ENCODE peak calls at places on chromosomes 11 and 22, in five cellular contexts. L, O, H, E and C are unnamed samples.

GRCh38 chr11:72709478-72710238 is 35.4 kb upstream of the PDE2A start:
- DNase-seq in L (no peak), O (no peak), H (no peak), E (no peak), C (no peak)

GRCh38 chr11:612201-612960 is 3.4 kb downstream of the IRF7 start:
- DNase-seq in L (peak), O (no peak), H (peak), E (no peak), C (peak)

GRCh38 chr11:63845911-63846310 is 7.0 kb downstream of the MARK2 start:
- DNase-seq in L (no peak), O (no peak), H (no peak), E (no peak), C (no peak)

GRCh38 chr11:35912883-35913614 is 30.8 kb upstream of the LDLRAD3 start:
- DNase-seq in L (no peak), O (no peak), H (no peak), E (no peak), C (no peak)

GRCh38 chr22:44067033-44067432 is 42.9 kb downstream of the PARVB start:
- DNase-seq in L (no peak), O (no peak), H (no peak), E (no peak), C (no peak)

GRCh38 chr11:78742430-78742829 is 167.8 kb upstream of the NARS2 start:
- DNase-seq in L (no peak), O (no peak), H (peak), E (peak), C (peak)

GRCh38 chr22:46795845-46796565 is 33.6 kb downstream of the TBC1D22A start:
- DNase-seq in L (no peak), O (no peak), H (no peak), E (peak), C (no peak)

GRCh38 chr11:85626496-85626895 is 648 bp downstream of the DLG2 start:
- DNase-seq in L (no peak), O (no peak), H (peak), E (no peak), C (no peak)

GRCh38 chr11:64742940-64743590 is 877 bp downstream of the RASGRP2 start:
- DNase-seq in L (peak), O (peak), H (peak), E (peak), C (peak)

GRCh38 chr11:66116576-66117361 is 46.7 kb downstream of the PACS1 start:
- DNase-seq in L (no peak), O (no peak), H (no peak), E (no peak), C (no peak)

GRCh38 chr22:48711669-48712068 is 1116.0 kb downstream of the BRD1 start:
- DNase-seq in L (no peak), O (no peak), H (no peak), E (peak), C (no peak)

GRCh38 chr11:16881074-16881709 is 133.0 kb downstream of the PLEKHA7 start:
- DNase-seq in L (peak), O (peak), H (peak), E (peak), C (peak)

DNA sequence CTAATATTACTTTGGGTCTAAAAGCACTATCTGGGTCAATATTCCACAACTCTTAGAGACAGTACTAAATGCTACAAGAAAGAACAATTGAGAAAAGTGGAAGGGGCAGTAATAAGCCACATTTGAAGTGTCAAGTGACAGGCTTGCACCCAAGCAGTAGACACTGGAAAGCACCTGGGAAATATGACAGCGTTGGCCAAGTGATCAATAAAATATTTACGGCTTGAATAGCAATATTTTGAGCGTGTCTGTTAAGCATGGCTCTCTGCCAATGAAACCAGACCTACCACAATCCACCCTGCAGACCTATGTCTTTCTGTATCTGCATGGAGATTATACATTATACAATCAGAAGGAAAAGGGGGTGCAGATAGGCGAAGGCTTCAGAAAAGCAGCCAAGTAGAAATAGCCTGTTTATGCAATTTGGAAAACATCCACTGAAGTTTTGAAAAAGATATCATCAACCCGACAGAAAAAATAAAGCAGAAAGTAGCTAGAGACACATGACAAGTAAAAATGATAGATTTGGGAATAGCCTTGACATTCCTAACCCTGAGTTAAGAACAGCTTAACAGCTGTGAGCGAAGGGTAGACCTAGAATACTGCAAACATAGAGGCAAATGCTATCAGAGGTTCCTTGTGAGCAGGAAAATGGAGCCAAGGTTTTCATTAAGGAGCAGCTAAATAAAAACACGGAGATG is 71.4 kb downstream of the ETS1 start:
- DNase-seq in L (no peak), O (no peak), H (no peak), E (no peak), C (no peak)
- H3K4me3 ChIP-seq in L (peak), O (no peak), H (no peak), E (peak), C (no peak)

DNA sequence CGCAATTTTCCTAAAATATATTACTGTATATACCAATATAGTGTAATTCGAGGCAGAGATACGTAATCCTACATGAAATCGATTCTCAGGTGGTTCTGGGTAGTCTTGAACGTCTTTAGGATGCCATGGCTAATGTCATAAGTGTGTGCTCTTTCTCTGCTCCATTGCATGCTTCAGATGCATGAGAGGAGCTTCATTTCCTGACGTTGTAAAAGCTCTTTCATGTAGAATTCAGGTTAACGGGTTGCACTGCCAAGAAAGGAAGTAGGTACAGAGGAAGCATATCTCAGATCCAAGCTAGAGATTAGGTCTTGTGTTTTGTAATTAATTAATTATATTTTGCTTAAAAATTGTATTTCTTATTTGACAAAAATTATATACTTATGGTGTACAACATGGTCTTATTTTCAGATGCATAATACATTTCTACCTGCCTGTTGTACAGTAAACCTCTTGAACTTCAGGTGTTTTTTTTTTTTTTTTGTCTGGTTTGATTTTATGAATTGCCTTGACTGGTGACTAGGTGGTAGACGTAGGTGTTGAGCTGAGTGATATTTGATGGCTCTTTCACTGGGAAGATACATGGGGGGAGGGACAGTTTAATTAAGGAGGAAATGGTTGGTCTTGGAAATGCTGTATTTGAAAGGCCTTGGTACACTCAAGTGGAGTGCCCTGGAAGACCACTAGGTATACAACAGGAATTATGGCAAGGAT is 9.3 kb downstream of the NUP50 start:
- DNase-seq in L (no peak), O (no peak), H (no peak), E (no peak), C (no peak)
- H3K4me3 ChIP-seq in L (no peak), O (no peak), H (no peak), E (no peak), C (no peak)

GRCh38 chr22:49964493-49965290 is 4.1 kb downstream of the PIM3 start:
- DNase-seq in L (no peak), O (no peak), H (peak), E (peak), C (no peak)

GRCh38 chr22:49966716-49967332 is 6.3 kb downstream of the PIM3 start:
- DNase-seq in L (peak), O (peak), H (no peak), E (peak), C (no peak)

GRCh38 chr22:49966041-49966715 is 5.6 kb downstream of the PIM3 start:
- DNase-seq in L (no peak), O (no peak), H (peak), E (peak), C (no peak)

GRCh38 chr22:49964136-49964492 is 3.5 kb downstream of the PIM3 start:
- DNase-seq in L (no peak), O (no peak), H (peak), E (no peak), C (no peak)

GRCh38 chr22:49965291-49966040 is 4.9 kb downstream of the PIM3 start:
- DNase-seq in L (no peak), O (no peak), H (peak), E (peak), C (no peak)
- H3K4me3 ChIP-seq in L (no peak), O (no peak), H (no peak), E (peak), C (no peak)

GRCh38 chr11:33027846-33028536 is 11.4 kb upstream of the TCP11L1 start:
- DNase-seq in L (peak), O (peak), H (no peak), E (no peak), C (no peak)
- H3K4me3 ChIP-seq in L (no peak), O (no peak), H (no peak), E (no peak), C (no peak)

DNA sequence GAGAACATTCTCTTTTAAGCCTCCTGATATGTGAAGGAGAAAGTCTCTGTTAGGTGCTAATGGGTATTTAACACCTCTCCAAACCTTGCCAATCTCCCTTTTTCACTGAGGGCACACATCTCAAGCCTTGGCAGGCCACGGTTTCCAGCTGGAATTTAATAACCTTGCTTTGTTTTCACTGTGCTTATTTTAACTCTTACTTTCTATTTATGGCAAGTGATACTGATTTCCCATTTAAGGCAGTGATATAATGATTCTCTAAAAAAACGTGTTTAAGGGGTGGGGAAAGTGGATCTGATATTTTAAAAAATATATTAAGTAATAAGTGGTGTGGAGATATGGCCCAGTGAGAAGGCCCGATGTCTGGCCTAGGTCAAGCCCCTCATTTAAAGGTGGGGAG is 1.1 kb upstream of the RASD2 start:
- DNase-seq in L (no peak), O (no peak), H (no peak), E (no peak), C (no peak)
- H3K4me3 ChIP-seq in L (no peak), O (peak), H (peak), E (peak), C (no peak)

DNA sequence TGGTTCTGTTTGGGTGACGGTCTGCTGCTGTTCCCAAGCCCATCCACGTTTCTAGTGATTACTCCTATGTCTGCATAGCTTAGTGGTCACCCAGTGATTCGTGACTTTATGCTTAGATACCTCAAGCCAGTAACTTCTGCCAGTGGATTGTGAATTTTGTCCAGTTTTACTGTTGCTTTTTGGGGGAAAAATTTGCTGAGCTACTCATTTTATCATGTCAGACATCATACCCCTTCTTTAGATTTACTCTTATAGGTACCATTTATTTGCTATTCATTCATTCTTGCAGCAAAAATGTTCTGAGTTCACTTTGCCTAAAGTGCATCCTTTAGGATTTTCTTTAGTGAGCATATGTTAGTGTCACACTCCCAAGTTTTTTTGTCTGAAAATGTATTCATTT is 59.9 kb downstream of the UVRAG start:
- DNase-seq in L (no peak), O (no peak), H (no peak), E (no peak), C (no peak)
- H3K4me3 ChIP-seq in L (no peak), O (no peak), H (no peak), E (no peak), C (no peak)

DNA sequence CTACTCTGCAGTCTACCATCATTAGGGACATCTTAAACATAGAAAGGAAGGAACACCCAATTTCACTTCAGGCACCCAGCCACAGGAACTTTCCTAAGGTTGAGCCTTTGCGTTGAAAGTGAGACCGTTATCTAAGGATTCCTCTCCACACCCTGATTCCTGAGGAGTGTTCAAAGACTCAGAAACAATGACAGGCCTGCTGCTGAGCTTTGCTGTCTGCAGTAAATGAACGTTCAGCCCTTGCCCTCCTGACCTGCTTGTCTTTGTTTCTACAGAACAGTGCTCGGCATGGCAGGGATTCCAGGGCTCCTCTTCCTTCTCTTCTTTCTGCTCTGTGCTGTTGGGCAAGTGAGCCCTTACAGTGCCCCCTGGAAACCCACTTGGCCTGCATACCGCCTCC is 7.0 kb downstream of the PRSS23 start:
- DNase-seq in L (peak), O (no peak), H (no peak), E (no peak), C (no peak)
- H3K4me3 ChIP-seq in L (no peak), O (no peak), H (no peak), E (no peak), C (no peak)

DNA sequence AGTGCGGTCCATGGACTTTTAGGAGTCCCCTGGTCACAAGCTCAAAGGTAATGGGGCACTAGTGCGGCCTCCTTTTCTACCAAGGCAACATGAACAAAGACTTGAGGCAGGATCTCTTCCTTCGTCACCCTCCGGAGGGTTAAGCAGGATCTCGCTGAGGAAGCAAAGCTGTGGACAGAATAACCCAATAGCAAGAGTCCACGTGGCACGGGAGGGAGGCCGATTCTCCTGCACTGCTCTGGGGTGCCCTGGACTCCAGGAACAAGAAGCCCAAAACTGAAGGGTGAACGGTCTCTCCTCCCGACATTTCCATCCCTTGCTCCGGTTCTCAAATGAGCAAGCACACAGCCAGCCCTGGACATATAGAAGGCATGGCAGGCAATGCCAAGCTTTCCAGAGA is 20.7 kb downstream of the MYH9 start:
- DNase-seq in L (no peak), O (no peak), H (no peak), E (no peak), C (no peak)
- H3K4me3 ChIP-seq in L (no peak), O (no peak), H (no peak), E (no peak), C (no peak)